ENCODE peak calls at places on chromosomes 7 and 10, in six cellular contexts. O, L, U, S, E and A are unnamed samples. For H3K4me1, the result is how much of the 10 kb centered on the place peaks cover.

GRCh38 chr10:117565068-117565467 is 22.5 kb downstream of the EMX2 start:
- DNase-seq in S (no peak), E (no peak), U (no peak), L (no peak), O (no peak), A (no peak)

GRCh38 chr10:61612451-61612850 is 50.3 kb upstream of the CABCOCO1 start:
- DNase-seq in U (no peak), E (no peak), O (no peak), S (no peak), L (no peak), A (no peak)

GRCh38 chr10:79176949-79177602 is 108.3 kb downstream of the ZMIZ1 start:
- DNase-seq in S (no peak), L (no peak), O (no peak), E (peak), U (no peak), A (no peak)

GRCh38 chr7:18685961-18686360 is 190.4 kb downstream of the HDAC9 start:
- DNase-seq in S (no peak), O (no peak), E (no peak), U (no peak), L (no peak), A (no peak)

GRCh38 chr7:50292165-50292757 is 12.3 kb upstream of the IKZF1 start:
- DNase-seq in S (no peak), O (no peak), U (no peak), L (no peak), E (no peak), A (no peak)

GRCh38 chr7:24573008-24573553 is at the start of gene PALS2:
- DNase-seq in S (peak), E (peak), L (peak), O (peak), U (peak), A (peak)

GRCh38 chr10:50260791-50261281 is 9.5 kb upstream of the ASAH2 start:
- DNase-seq in L (no peak), E (no peak), O (no peak), S (no peak), U (no peak), A (no peak)

GRCh38 chr7:127578036-127578684 is 7.2 kb downstream of the GCC1 start:
- DNase-seq in E (no peak), O (no peak), S (peak), U (no peak), L (no peak), A (no peak)

GRCh38 chr7:101998904-101999236 is 181.4 kb downstream of the CUX1 start:
- DNase-seq in L (no peak), S (peak), O (no peak), U (no peak), E (no peak), A (no peak)

GRCh38 chr7:158561659-158562058 is 26.0 kb downstream of the PTPRN2 start:
- DNase-seq in O (no peak), E (no peak), L (no peak), U (no peak), S (no peak), A (no peak)

GRCh38 chr10:92822060-92822634 is 26.2 kb upstream of the EXOC6 start:
- DNase-seq in O (no peak), E (no peak), S (no peak), L (no peak), U (no peak), A (no peak)

GRCh38 chr10:22657566-22658190 is 56.7 kb downstream of the PIP4K2A start:
- DNase-seq in E (no peak), U (no peak), S (no peak), L (no peak), O (no peak), A (no peak)

GRCh38 chr10:5274795-5275194 is 78.2 kb downstream of the AKR1C4 start:
- DNase-seq in O (no peak), U (no peak), L (no peak), S (no peak), E (no peak), A (no peak)

GRCh38 chr7:92782855-92783254 is 53.5 kb downstream of the CDK6 start:
- DNase-seq in O (no peak), U (no peak), L (no peak), S (no peak), E (no peak), A (no peak)

GRCh38 chr7:55457801-55458200 is 92.7 kb downstream of the LANCL2 start:
- DNase-seq in O (no peak), E (no peak), S (no peak), L (no peak), U (no peak), A (no peak)

GRCh38 chr10:58967551-58968418 is 208.7 kb upstream of the PHYHIPL start:
- DNase-seq in U (peak), S (peak), O (no peak), E (peak), L (no peak), A (no peak)

GRCh38 chr7:128733278-128733645 is 5.9 kb upstream of the CALU start:
- DNase-seq in S (no peak), O (no peak), L (no peak), U (no peak), E (no peak), A (no peak)

GRCh38 chr10:98344589-98345038 is 70.4 kb downstream of the PYROXD2 start:
- DNase-seq in E (peak), S (no peak), L (no peak), U (no peak), O (peak), A (no peak)

GRCh38 chr10:36779238-36779846 is 346.1 kb upstream of the ANKRD30A start:
- DNase-seq in L (no peak), O (no peak), E (no peak), U (no peak), S (peak), A (no peak)

GRCh38 chr10:13450078-13450477 is 78.7 kb downstream of the BEND7 start:
- DNase-seq in S (no peak), U (no peak), E (no peak), L (no peak), O (no peak), A (no peak)

GRCh38 chr10:113960617-113961260 is 82.9 kb upstream of the ADRB1 start:
- DNase-seq in U (no peak), S (peak), L (peak), O (no peak), E (no peak), A (peak)

GRCh38 chr10:87635498-87636312 is 24.0 kb upstream of the PAPSS2 start:
- DNase-seq in O (no peak), U (no peak), L (no peak), S (no peak), E (no peak), A (no peak)

GRCh38 chr10:117320050-117320665 is 55.1 kb downstream of the PDZD8 start:
- DNase-seq in O (no peak), E (no peak), L (no peak), U (no peak), S (peak), A (peak)

GRCh38 chr7:6254891-6255290 is 17.5 kb downstream of the CYTH3 start:
- DNase-seq in O (no peak), S (no peak), U (no peak), L (no peak), E (no peak), A (no peak)

GRCh38 chr10:70714245-70714644 is 41.9 kb downstream of the ADAMTS14 start:
- DNase-seq in U (no peak), S (no peak), O (no peak), L (no peak), E (no peak), A (no peak)

GRCh38 chr10:73357821-73358220 is 843 bp downstream of the CFAP70 start:
- DNase-seq in U (no peak), S (no peak), O (no peak), L (no peak), E (no peak), A (no peak)
- H3K27ac ChIP-seq in U (peak), S (no peak), O (no peak), L (peak), E (no peak), A (peak)

GRCh38 chr10:51658075-51658474 is 41.3 kb downstream of the CSTF2T start:
- DNase-seq in E (no peak), L (no peak), O (no peak), S (peak), U (no peak), A (no peak)
- H3K4me1 ChIP-seq in E (under half), L (under half), O (under half), S (under half), U (under half), A (under half)

GRCh38 chr7:111860248-111860647 is 298.0 kb upstream of the IMMP2L start:
- DNase-seq in L (no peak), O (no peak), E (no peak), U (no peak), S (no peak), A (no peak)

GRCh38 chr7:111855842-111856227 is 293.5 kb upstream of the IMMP2L start:
- DNase-seq in U (no peak), S (peak), E (no peak), L (no peak), O (no peak), A (no peak)

GRCh38 chr7:111855161-111855841 is 293.0 kb upstream of the IMMP2L start:
- DNase-seq in S (peak), L (no peak), E (no peak), O (no peak), U (no peak), A (peak)

GRCh38 chr7:111853231-111853990 is 291.1 kb upstream of the IMMP2L start:
- DNase-seq in L (no peak), S (peak), U (no peak), O (no peak), E (no peak), A (no peak)

GRCh38 chr7:111858331-111858730 is 296.0 kb upstream of the IMMP2L start:
- DNase-seq in E (no peak), L (no peak), O (no peak), U (no peak), S (no peak), A (no peak)
- H3K4me3 ChIP-seq in E (no peak), L (no peak), O (no peak), U (no peak), S (no peak), A (no peak)

GRCh38 chr10:1774796-1775195 is 37.5 kb upstream of the ADARB2 start:
- DNase-seq in L (no peak), S (no peak), U (no peak), E (no peak), O (no peak), A (no peak)

GRCh38 chr10:1776127-1776662 is 38.9 kb upstream of the ADARB2 start:
- DNase-seq in S (no peak), O (no peak), E (no peak), U (no peak), L (no peak), A (no peak)

GRCh38 chr10:1782841-1783240 is 45.5 kb upstream of the ADARB2 start:
- DNase-seq in U (no peak), L (no peak), O (no peak), E (no peak), S (no peak), A (no peak)

GRCh38 chr10:1779796-1780195 is 42.5 kb upstream of the ADARB2 start:
- DNase-seq in E (no peak), U (no peak), O (no peak), L (no peak), S (no peak), A (no peak)

GRCh38 chr10:1778570-1778969 is 41.2 kb upstream of the ADARB2 start:
- DNase-seq in S (no peak), U (no peak), E (no peak), O (no peak), L (no peak), A (no peak)
- H3K27ac ChIP-seq in S (no peak), U (no peak), E (no peak), O (no peak), L (no peak), A (no peak)